ENCODE peak calls at places on chromosomes 2 and 18, in ten cellular contexts. O is astrocyte of the spinal cord; G is thoracic aorta; B is uterus; M is endodermal cell; Q is CD4-positive, CD25-positive, alpha-beta regulatory T cell; V is astrocyte; P is body of pancreas; J is AG10803; U is mucosa of descending colon. R is an unnamed sample.

GRCh38 chr2:238693337-238694093 is 154.4 kb upstream of the TWIST2 start:
- DNase-seq in O (no peak), G (no peak), B (no peak), M (no peak), Q (no peak), V (no peak), P (no peak), J (no peak), U (no peak), R (no peak)

GRCh38 chr2:52810460-52810859 is 957.1 kb upstream of the CHAC2 start:
- DNase-seq in O (peak), G (no peak), B (no peak), M (peak), Q (no peak), V (peak), P (no peak), J (peak), U (no peak), R (no peak)

GRCh38 chr2:120224256-120224655 is 1.1 kb upstream of the TMEM185B start:
- DNase-seq in O (no peak), G (no peak), B (no peak), M (peak), Q (no peak), V (no peak), P (no peak), J (no peak), U (no peak), R (no peak)

GRCh38 chr2:121049141-121049540 is 235.9 kb downstream of the TFCP2L1 start:
- DNase-seq in O (no peak), G (no peak), B (no peak), M (no peak), Q (no peak), V (no peak), P (no peak), J (no peak), U (no peak), R (no peak)

GRCh38 chr2:23655862-23656596 is 270.9 kb downstream of the ATAD2B start:
- DNase-seq in O (no peak), G (no peak), B (no peak), M (no peak), Q (no peak), V (no peak), P (no peak), J (no peak), U (no peak), R (no peak)

GRCh38 chr2:171837736-171838135 is 56.3 kb downstream of the SLC25A12 start:
- DNase-seq in O (no peak), G (no peak), B (no peak), M (no peak), Q (no peak), V (no peak), P (no peak), J (peak), U (no peak), R (no peak)

GRCh38 chr2:75284345-75284744 is 85.0 kb upstream of the TACR1 start:
- DNase-seq in O (no peak), G (no peak), B (no peak), M (no peak), Q (no peak), V (no peak), P (no peak), J (no peak), U (no peak), R (no peak)

GRCh38 chr2:241559489-241560180 is 1.1 kb downstream of the BOK start:
- DNase-seq in O (peak), G (no peak), B (no peak), M (peak), Q (peak), V (peak), P (peak), J (peak), U (peak), R (peak)

GRCh38 chr18:32848836-32849235 is 76.0 kb upstream of the KLHL14 start:
- DNase-seq in O (peak), G (no peak), B (no peak), M (no peak), Q (no peak), V (peak), P (no peak), J (no peak), U (no peak), R (no peak)

GRCh38 chr2:236405357-236405756 is 141.2 kb upstream of the ASB18 start:
- DNase-seq in O (no peak), G (no peak), B (no peak), M (no peak), Q (no peak), V (no peak), P (no peak), J (no peak), U (no peak), R (no peak)

GRCh38 chr18:69161383-69162028 is 239.2 kb upstream of the DOK6 start:
- DNase-seq in O (peak), G (no peak), B (no peak), M (peak), Q (no peak), V (peak), P (no peak), J (peak), U (no peak), R (peak)

GRCh38 chr2:106189325-106189724 is 4.8 kb downstream of the UXS1 start:
- DNase-seq in O (no peak), G (no peak), B (no peak), M (peak), Q (no peak), V (no peak), P (no peak), J (no peak), U (no peak), R (no peak)

GRCh38 chr18:73683618-73684238 is 463.9 kb downstream of the FBXO15 start:
- DNase-seq in O (no peak), G (no peak), B (no peak), M (no peak), Q (no peak), V (peak), P (no peak), J (peak), U (no peak), R (no peak)

GRCh38 chr2:170842785-170843184 is 26.1 kb downstream of the GAD1 start:
- DNase-seq in O (peak), G (no peak), B (no peak), M (no peak), Q (no peak), V (peak), P (no peak), J (peak), U (no peak), R (peak)

GRCh38 chr2:33110461-33110860 is 163.7 kb downstream of the LTBP1 start:
- DNase-seq in O (no peak), G (no peak), B (no peak), M (no peak), Q (no peak), V (peak), P (no peak), J (no peak), U (no peak), R (no peak)

GRCh38 chr2:106956879-106957278 is 70.9 kb upstream of the ST6GAL2 start:
- DNase-seq in O (peak), G (no peak), B (no peak), M (no peak), Q (no peak), V (peak), P (no peak), J (peak), U (no peak), R (peak)

GRCh38 chr2:195027947-195028346 is 629.1 kb upstream of the SLC39A10 start:
- DNase-seq in O (no peak), G (no peak), B (no peak), M (peak), Q (no peak), V (no peak), P (no peak), J (no peak), U (no peak), R (no peak)

GRCh38 chr2:86298411-86299390 is 38.7 kb downstream of the REEP1 start:
- DNase-seq in O (no peak), G (no peak), B (no peak), M (peak), Q (no peak), V (no peak), P (no peak), J (peak), U (no peak), R (no peak)

GRCh38 chr2:188956290-188956689 is 17.9 kb upstream of the COL3A1 start:
- DNase-seq in O (no peak), G (no peak), B (no peak), M (no peak), Q (no peak), V (no peak), P (no peak), J (no peak), U (no peak), R (no peak)

GRCh38 chr2:65396348-65397026 is 35.9 kb downstream of the SPRED2 start:
- DNase-seq in O (peak), G (peak), B (no peak), M (no peak), Q (no peak), V (peak), P (no peak), J (peak), U (peak), R (peak)

GRCh38 chr2:25453199-25453903 is 111.6 kb upstream of the DNMT3A start:
- DNase-seq in O (peak), G (no peak), B (no peak), M (no peak), Q (peak), V (peak), P (no peak), J (no peak), U (no peak), R (peak)

GRCh38 chr2:135248611-135249010 is 196.5 kb downstream of the RAB3GAP1 start:
- DNase-seq in O (no peak), G (no peak), B (no peak), M (no peak), Q (no peak), V (no peak), P (no peak), J (no peak), U (no peak), R (no peak)

GRCh38 chr2:221671515-221671914 is 99.4 kb upstream of the EPHA4 start:
- DNase-seq in O (peak), G (no peak), B (no peak), M (no peak), Q (no peak), V (peak), P (no peak), J (no peak), U (no peak), R (peak)

GRCh38 chr2:112004246-112004645 is 50.8 kb upstream of the TMEM87B start:
- DNase-seq in O (no peak), G (no peak), B (peak), M (no peak), Q (no peak), V (no peak), P (no peak), J (no peak), U (peak), R (peak)

GRCh38 chr18:74281639-74282358 is 10.0 kb downstream of the CYB5A start:
- DNase-seq in O (no peak), G (no peak), B (no peak), M (no peak), Q (no peak), V (no peak), P (no peak), J (peak), U (peak), R (no peak)

GRCh38 chr2:202632682-202633081 is 2.1 kb upstream of the FAM117B start:
- DNase-seq in O (peak), G (peak), B (peak), M (no peak), Q (no peak), V (peak), P (peak), J (no peak), U (no peak), R (peak)

GRCh38 chr2:768484-768883 is 91.3 kb upstream of the TMEM18 start:
- DNase-seq in O (no peak), G (no peak), B (no peak), M (no peak), Q (no peak), V (no peak), P (no peak), J (no peak), U (no peak), R (no peak)

DNA sequence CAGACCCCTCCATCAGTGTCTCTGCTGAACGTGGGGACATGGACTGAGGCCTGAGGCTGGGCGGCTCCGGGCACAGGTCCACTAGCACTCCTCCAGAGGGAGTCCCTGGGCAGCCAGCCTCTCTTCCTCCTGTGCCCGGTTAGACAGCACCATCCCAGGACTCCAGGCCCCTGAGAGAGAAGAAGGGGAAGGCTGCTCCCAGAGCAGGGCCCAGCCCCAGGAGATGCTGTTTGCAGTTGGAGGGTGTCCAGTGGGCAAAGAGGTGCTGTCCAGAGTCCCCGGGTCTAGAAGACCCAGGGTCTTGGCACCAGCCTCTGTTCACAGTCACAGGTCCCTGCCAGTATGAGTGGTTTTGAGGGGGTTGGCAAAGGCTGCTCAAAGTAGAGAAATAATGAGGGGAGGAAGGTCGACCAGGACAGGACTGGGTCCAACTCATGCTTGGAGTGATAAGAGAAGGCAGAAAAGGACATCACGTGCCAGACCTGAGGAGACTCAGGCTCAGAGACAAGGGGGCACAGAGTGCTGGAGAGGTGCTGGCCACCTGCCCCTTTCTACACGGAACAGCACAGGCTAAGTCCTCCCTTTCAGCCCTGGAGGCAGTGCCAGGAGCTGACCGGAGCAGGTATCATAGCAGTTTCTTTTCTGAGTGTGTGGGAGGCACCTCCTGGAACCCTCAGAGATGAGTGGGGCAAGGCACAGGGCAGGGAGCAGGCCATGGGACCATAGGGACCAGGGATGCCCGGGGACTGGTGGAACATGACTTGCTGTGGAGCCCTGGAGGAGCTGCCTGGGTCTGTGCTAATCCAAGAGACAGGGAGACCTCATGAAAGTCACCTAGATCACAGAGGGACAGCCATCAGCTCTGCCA is 21.1 kb downstream of the CRACDL start:
- DNase-seq in O (no peak), G (no peak), B (no peak), M (peak), Q (no peak), V (no peak), P (no peak), J (no peak), U (no peak), R (no peak)
- H3K4me3 ChIP-seq in O (no peak), G (no peak), B (no peak), M (no peak), Q (no peak), V (no peak), P (no peak), J (no peak), U (no peak), R (no peak)

GRCh38 chr2:200054681-200055468 is 99.5 kb downstream of the MAIP1 start:
- DNase-seq in O (no peak), G (no peak), B (no peak), M (peak), Q (no peak), V (no peak), P (no peak), J (no peak), U (no peak), R (no peak)
- H3K4me3 ChIP-seq in O (no peak), G (no peak), B (no peak), M (no peak), Q (no peak), V (no peak), P (no peak), J (no peak), U (no peak), R (no peak)

GRCh38 chr2:167398791-167399371 is 510.6 kb downstream of the XIRP2 start:
- DNase-seq in O (no peak), G (no peak), B (no peak), M (no peak), Q (no peak), V (no peak), P (no peak), J (no peak), U (no peak), R (no peak)
- H3K4me3 ChIP-seq in O (no peak), G (no peak), B (no peak), M (no peak), Q (no peak), V (no peak), P (no peak), J (no peak), U (no peak), R (no peak)

GRCh38 chr18:59907172-59907571 is 7.4 kb downstream of the PMAIP1 start:
- DNase-seq in O (no peak), G (no peak), B (no peak), M (no peak), Q (peak), V (no peak), P (no peak), J (peak), U (no peak), R (no peak)

GRCh38 chr18:59910967-59911366 is 11.2 kb downstream of the PMAIP1 start:
- DNase-seq in O (peak), G (no peak), B (no peak), M (no peak), Q (no peak), V (peak), P (no peak), J (peak), U (no peak), R (peak)

GRCh38 chr18:59909289-59910036 is 9.7 kb downstream of the PMAIP1 start:
- DNase-seq in O (peak), G (no peak), B (no peak), M (no peak), Q (no peak), V (peak), P (no peak), J (no peak), U (no peak), R (no peak)

GRCh38 chr18:59907660-59908059 is 7.9 kb downstream of the PMAIP1 start:
- DNase-seq in O (no peak), G (no peak), B (no peak), M (no peak), Q (no peak), V (no peak), P (no peak), J (no peak), U (no peak), R (no peak)

DNA sequence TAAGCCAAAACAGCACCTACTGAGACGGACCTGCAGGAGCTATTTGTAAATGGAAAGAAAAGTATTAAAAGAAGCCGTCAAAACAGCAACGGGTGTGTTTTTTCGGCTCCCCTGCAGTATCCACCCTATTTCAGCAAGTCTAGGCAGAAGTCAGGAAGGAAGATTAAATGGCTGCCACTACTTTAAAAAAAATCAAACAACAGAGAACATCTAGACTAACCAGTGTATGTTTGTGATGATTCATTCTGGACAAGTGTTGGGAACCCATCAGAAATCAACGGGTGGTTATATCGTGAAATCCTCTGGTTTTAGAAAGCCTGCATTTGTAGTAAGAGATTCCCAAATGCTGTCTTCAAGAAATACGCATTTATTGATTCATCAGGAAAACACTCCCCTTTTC is 9.0 kb downstream of the PMAIP1 start:
- DNase-seq in O (peak), G (no peak), B (no peak), M (no peak), Q (no peak), V (peak), P (no peak), J (no peak), U (no peak), R (no peak)
- H3K4me3 ChIP-seq in O (no peak), G (no peak), B (no peak), M (no peak), Q (peak), V (no peak), P (no peak), J (no peak), U (no peak), R (peak)

GRCh38 chr18:79483971-79484491 is 88.3 kb downstream of the NFATC1 start:
- DNase-seq in O (no peak), G (no peak), B (no peak), M (no peak), Q (no peak), V (no peak), P (no peak), J (no peak), U (no peak), R (no peak)

GRCh38 chr18:79487198-79488165 is 91.8 kb downstream of the NFATC1 start:
- DNase-seq in O (no peak), G (no peak), B (no peak), M (no peak), Q (no peak), V (no peak), P (no peak), J (no peak), U (no peak), R (no peak)

GRCh38 chr18:79486356-79487197 is 90.8 kb downstream of the NFATC1 start:
- DNase-seq in O (no peak), G (no peak), B (no peak), M (no peak), Q (no peak), V (no peak), P (no peak), J (no peak), U (no peak), R (no peak)

GRCh38 chr18:79485788-79486355 is 90.1 kb downstream of the NFATC1 start:
- DNase-seq in O (peak), G (no peak), B (no peak), M (no peak), Q (no peak), V (peak), P (no peak), J (peak), U (no peak), R (peak)

DNA sequence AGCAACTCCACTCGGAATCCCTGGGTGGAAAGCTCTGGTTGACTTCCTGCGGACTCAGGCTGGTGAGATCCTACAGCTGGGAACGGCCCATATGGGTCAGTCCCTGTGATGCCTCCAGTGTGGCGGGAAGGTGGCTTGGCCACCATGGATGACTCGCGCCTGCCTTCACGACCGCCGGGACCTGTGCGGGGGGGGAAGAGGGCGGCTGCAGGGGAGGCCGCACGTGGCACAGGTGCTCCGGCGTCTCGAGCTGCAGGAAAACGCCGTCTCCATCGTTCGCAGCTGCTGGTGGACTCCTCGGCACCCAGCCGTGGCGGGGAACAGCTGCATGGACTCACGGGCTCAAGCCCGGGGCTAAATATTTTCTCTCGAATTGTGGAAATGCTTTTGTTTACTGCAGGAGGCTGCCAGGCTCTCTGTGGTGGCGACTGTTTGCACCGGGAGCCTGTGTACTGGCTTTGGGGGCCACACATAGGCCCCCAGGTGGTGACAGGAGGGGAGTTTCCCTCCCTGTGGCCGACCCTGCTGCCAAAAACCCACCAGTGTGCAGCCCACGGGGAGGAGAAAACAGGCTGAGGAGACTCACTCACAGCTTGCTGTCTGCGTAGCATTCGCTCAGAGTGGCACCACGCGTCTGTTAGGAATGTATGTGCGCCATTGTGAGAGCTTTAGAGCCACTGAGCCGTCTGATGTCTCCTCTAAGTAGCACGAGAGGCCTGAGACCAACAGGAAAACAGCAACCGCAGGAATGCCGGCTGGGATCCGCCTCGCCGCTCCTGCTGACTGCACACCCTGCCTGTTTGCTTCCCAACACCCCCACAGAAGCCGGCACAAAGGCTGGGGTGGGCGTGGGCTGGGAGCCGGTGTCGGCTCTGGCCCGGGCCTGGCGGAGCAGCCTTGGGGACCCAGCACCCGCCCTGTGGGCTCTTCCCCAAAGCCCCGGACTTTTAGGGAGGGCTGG is 89.2 kb downstream of the NFATC1 start:
- DNase-seq in O (peak), G (no peak), B (no peak), M (no peak), Q (no peak), V (peak), P (no peak), J (peak), U (peak), R (peak)
- H3K4me3 ChIP-seq in O (no peak), G (peak), B (no peak), M (no peak), Q (no peak), V (peak), P (no peak), J (peak), U (no peak), R (no peak)

GRCh38 chr2:96526615-96527014 is 9.9 kb upstream of the ARID5A start:
- DNase-seq in O (no peak), G (no peak), B (no peak), M (peak), Q (no peak), V (no peak), P (no peak), J (no peak), U (no peak), R (no peak)
- H3K4me3 ChIP-seq in O (no peak), G (peak), B (no peak), M (no peak), Q (peak), V (no peak), P (no peak), J (no peak), U (no peak), R (peak)

GRCh38 chr2:20666364-20667150 is at the start of gene GDF7:
- DNase-seq in O (no peak), G (no peak), B (peak), M (peak), Q (peak), V (no peak), P (no peak), J (no peak), U (peak), R (peak)
- H3K4me3 ChIP-seq in O (peak), G (peak), B (peak), M (peak), Q (no peak), V (peak), P (no peak), J (peak), U (no peak), R (peak)